ENCODE peak calls at places on chromosomes 12 and 14, in eight cellular contexts. M is NCI-H510A treated with DMSO at 0.1 percent for 48 hours; I is T-helper 2 cell; Q is CD8-positive, alpha-beta T cell; B is T follicular helper cell; R is foreskin fibroblast; L is NCI-H2029; S is PC-3. T is an unnamed sample.

GRCh38 chr12:107159384-107159900 is 66.1 kb upstream of the CRY1 start:
- DNase-seq in M (no peak), I (no peak), Q (no peak), B (no peak), R (no peak), L (no peak), S (no peak), T (no peak)

GRCh38 chr12:63916561-63917476 is 72.3 kb downstream of the SRGAP1 start:
- DNase-seq in M (no peak), I (no peak), Q (no peak), B (no peak), R (no peak), L (no peak), S (peak; percentile 63), T (peak; percentile 49)

GRCh38 chr12:57255916-57256315 is 4.9 kb upstream of the STAC3 start:
- DNase-seq in M (no peak), I (no peak), Q (no peak), B (no peak), R (no peak), L (no peak), S (no peak), T (no peak)

GRCh38 chr14:98172243-98172778 is 1099.7 kb downstream of the BCL11B start:
- DNase-seq in M (no peak), I (no peak), Q (no peak), B (no peak), R (no peak), L (no peak), S (no peak), T (no peak)

GRCh38 chr14:44657688-44658388 is 150.8 kb upstream of the FSCB start:
- DNase-seq in M (peak; percentile 70), I (no peak), Q (no peak), B (no peak), R (no peak), L (peak; percentile 69), S (peak; percentile 66), T (no peak)

GRCh38 chr12:75322464-75322863 is 7.7 kb downstream of the CAPS2 start:
- DNase-seq in M (no peak), I (no peak), Q (no peak), B (no peak), R (peak; percentile 50), L (no peak), S (no peak), T (no peak)

GRCh38 chr12:2108975-2109671 is 56.3 kb downstream of the CACNA1C start:
- DNase-seq in M (no peak), I (no peak), Q (no peak), B (no peak), R (no peak), L (no peak), S (no peak), T (no peak)

GRCh38 chr14:100303179-100303578 is 3.1 kb downstream of the SLC25A29 start:
- DNase-seq in M (no peak), I (no peak), Q (no peak), B (no peak), R (no peak), L (no peak), S (peak; percentile 21), T (peak; percentile 23)

GRCh38 chr14:101460986-101461750 is 100.1 kb upstream of the DIO3 start:
- DNase-seq in M (peak; percentile 18), I (no peak), Q (no peak), B (no peak), R (no peak), L (no peak), S (no peak), T (no peak)

GRCh38 chr14:72492196-72492595 is 401.7 kb downstream of the DPF3 start:
- DNase-seq in M (no peak), I (no peak), Q (no peak), B (no peak), R (no peak), L (no peak), S (no peak), T (no peak)

GRCh38 chr14:70999117-70999516 is 91.9 kb downstream of the PCNX1 start:
- DNase-seq in M (no peak), I (no peak), Q (no peak), B (no peak), R (no peak), L (no peak), S (no peak), T (no peak)

GRCh38 chr14:64510825-64511679 is 6.5 kb downstream of the ZBTB1 start:
- DNase-seq in M (peak; percentile 83), I (peak; percentile 46), Q (peak; percentile 25), B (peak; percentile 50), R (peak; percentile 50), L (peak; percentile 24), S (peak; percentile 88), T (peak; percentile 73)

GRCh38 chr14:33512201-33512600 is 438.7 kb downstream of the EGLN3 start:
- DNase-seq in M (no peak), I (no peak), Q (no peak), B (no peak), R (peak; percentile 26), L (no peak), S (no peak), T (no peak)

GRCh38 chr12:47014474-47014873 is 64.9 kb upstream of the PCED1B start:
- DNase-seq in M (no peak), I (no peak), Q (no peak), B (no peak), R (peak; percentile 80), L (no peak), S (peak; percentile 79), T (peak; percentile 80)

GRCh38 chr14:75322746-75323145 is 44.1 kb downstream of the FOS start:
- DNase-seq in M (no peak), I (no peak), Q (no peak), B (no peak), R (no peak), L (no peak), S (no peak), T (no peak)

GRCh38 chr12:109356586-109356985 is 8.9 kb downstream of the MYO1H start:
- DNase-seq in M (no peak), I (no peak), Q (no peak), B (no peak), R (no peak), L (no peak), S (no peak), T (no peak)

GRCh38 chr12:115763982-115764621 is 513.4 kb downstream of the MED13L start:
- DNase-seq in M (peak; percentile 37), I (no peak), Q (no peak), B (no peak), R (no peak), L (peak; percentile 65), S (peak; percentile 21), T (no peak)

GRCh38 chr14:54483073-54483745 is 5.6 kb downstream of the GMFB start:
- DNase-seq in M (no peak), I (no peak), Q (no peak), B (no peak), R (no peak), L (no peak), S (peak; percentile 49), T (no peak)

GRCh38 chr12:103930787-103931536 is 752 bp downstream of the HSP90B1 start:
- DNase-seq in M (no peak), I (no peak), Q (peak; percentile 3), B (no peak), R (peak; percentile 14), L (no peak), S (peak; percentile 19), T (peak; percentile 27)

GRCh38 chr12:3490848-3491382 is at the start of gene PRMT8:
- DNase-seq in M (peak; percentile 61), I (no peak), Q (no peak), B (no peak), R (peak; percentile 14), L (peak; percentile 28), S (no peak), T (no peak)